ENCODE peak calls at places on chromosome X, in five cellular contexts. R is retinal pigment epithelial cell, Z is fibroblast of mammary gland, W is lung, T is NB4. I is an unnamed sample.

GRCh38 chrX:42615161-42615563 is 162.8 kb downstream of the PPP1R2C start:
- DNase-seq in T (peak; percentile 15), Z (peak; percentile 4), W (no peak), R (no peak), I (no peak)

GRCh38 chrX:143437439-143437838 is 79.8 kb downstream of the SPANXN3 start:
- DNase-seq in W (no peak), R (no peak), T (peak; percentile 16), Z (peak; percentile 3), I (no peak)

GRCh38 chrX:103453655-103454054 is 65.6 kb downstream of the RAB40A start:
- DNase-seq in W (no peak), R (peak; percentile 84), Z (peak; percentile 98), T (no peak), I (peak; percentile 68)

GRCh38 chrX:71941771-71942170 is 31.1 kb downstream of the NHSL2 start:
- DNase-seq in T (no peak), Z (peak; percentile 83), R (no peak), W (no peak), I (peak; percentile 27)

GRCh38 chrX:107596651-107597050 is 31.7 kb upstream of the PRPS1 start:
- DNase-seq in W (no peak), R (peak; percentile 34), Z (no peak), T (no peak), I (no peak)

GRCh38 chrX:39773923-39774803 is 323.6 kb downstream of the BCOR start:
- DNase-seq in W (no peak), Z (no peak), T (peak; percentile 34), R (peak; percentile 59), I (no peak)

GRCh38 chrX:46549914-46550313 is 4.7 kb upstream of the ZNF674 start:
- DNase-seq in R (no peak), Z (no peak), T (no peak), W (no peak), I (no peak)

GRCh38 chrX:7168366-7168765 is 20.4 kb upstream of the PUDP start:
- DNase-seq in W (no peak), T (no peak), Z (no peak), R (no peak), I (no peak)

GRCh38 chrX:50680990-50681389 is 133.0 kb downstream of the SHROOM4 start:
- DNase-seq in T (no peak), R (no peak), Z (no peak), W (no peak), I (no peak)

GRCh38 chrX:13985697-13986435 is 43.8 kb downstream of the GEMIN8 start:
- DNase-seq in Z (no peak), T (no peak), R (no peak), W (no peak), I (no peak)

GRCh38 chrX:140318306-140318705 is 186.6 kb downstream of the SOX3 start:
- DNase-seq in Z (no peak), W (no peak), T (peak; percentile 11), R (peak; percentile 61), I (peak; percentile 74)

GRCh38 chrX:28946846-28947245 is 359.6 kb downstream of the IL1RAPL1 start:
- DNase-seq in T (no peak), R (no peak), Z (no peak), W (no peak), I (peak; percentile 3)

GRCh38 chrX:154459843-154460242 is 1.8 kb downstream of the PLXNA3 start:
- DNase-seq in R (no peak), T (peak; percentile 35), Z (no peak), W (no peak), I (no peak)
- H3K4me3 ChIP-seq in R (peak overlapping the region; percentile 65), T (no peak overlapping the region), Z (peak overlapping the region; percentile 66), W (no peak overlapping the region), I (peak overlapping the region; percentile 69)

DNA sequence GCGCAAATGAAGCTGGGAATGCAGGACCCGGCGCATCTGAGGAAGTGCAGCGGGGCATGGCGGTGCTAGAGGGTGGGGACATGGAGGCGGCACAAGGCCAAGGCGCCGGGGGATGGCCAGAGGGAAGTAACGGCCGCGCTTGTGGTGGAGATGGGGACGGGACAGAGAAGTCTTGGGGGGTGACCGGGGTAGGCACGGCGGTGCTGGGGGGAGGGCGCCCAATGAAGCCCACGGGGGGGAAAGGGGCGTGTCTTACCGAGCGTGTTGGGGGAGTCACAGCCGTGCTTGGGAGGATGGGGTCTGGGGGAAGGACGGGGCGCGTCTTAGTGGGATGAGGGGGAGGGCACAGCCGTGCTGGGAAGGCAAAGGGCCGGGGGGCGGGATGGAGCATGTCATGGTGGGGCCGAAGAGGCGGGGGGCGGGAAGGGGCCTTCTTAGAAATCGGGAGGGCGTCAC is 984 bp downstream of the ARSD start:
- DNase-seq in W (peak; percentile 64), Z (no peak), R (no peak), T (no peak), I (peak; percentile 31)
- H3K4me3 ChIP-seq in W (no peak overlapping the region), Z (peak overlapping the region; percentile 43), R (peak overlapping the region; percentile 75), T (no peak overlapping the region), I (peak overlapping the region; percentile 67)

GRCh38 chrX:129980043-129980442 is 2.4 kb upstream of the BCORL1 start:
- DNase-seq in Z (no peak), W (no peak), R (no peak), T (peak; percentile 60), I (no peak)

GRCh38 chrX:129981207-129981553 is 1.3 kb upstream of the BCORL1 start:
- DNase-seq in R (no peak), T (no peak), Z (no peak), W (no peak), I (no peak)

GRCh38 chrX:129982300-129983246 is at the start of gene BCORL1:
- DNase-seq in W (peak; percentile 91), Z (peak; percentile 87), T (peak; percentile 96), R (peak; percentile 71), I (peak; percentile 80)

GRCh38 chrX:129980540-129981206 is 1.8 kb upstream of the BCORL1 start:
- DNase-seq in T (peak; percentile 66), Z (no peak), W (peak; percentile 52), R (no peak), I (no peak)

DNA sequence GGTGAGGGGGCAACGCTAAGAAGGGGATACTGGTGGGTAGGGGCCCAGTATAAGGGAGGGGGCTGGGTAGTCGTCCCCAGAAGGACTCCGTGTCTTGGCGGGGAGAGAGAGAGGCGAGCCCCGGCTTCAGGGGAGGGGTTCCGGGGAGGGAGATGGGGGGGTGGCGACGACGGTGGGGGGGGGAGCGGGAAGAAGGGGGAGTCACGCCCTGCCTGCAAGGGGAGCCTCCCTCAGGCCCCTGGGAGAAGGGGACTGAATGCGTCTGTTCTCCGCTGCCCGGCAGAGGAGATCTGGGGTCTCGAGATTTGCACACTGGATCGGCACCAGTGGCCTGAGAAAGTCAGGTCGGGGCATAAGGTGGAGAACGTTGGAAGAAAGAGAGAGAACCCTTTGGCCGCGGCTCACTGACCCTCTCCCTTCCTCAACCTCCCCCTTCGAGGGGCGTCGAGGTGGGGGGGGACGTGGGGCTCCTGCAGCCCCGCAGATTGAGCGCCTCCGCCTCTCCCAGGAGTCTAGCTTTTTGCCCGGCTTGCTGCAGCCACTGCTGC is 609 bp upstream of the BCORL1 start:
- DNase-seq in Z (no peak), W (no peak), T (peak; percentile 35), R (no peak), I (no peak)
- H3K4me3 ChIP-seq in Z (peak overlapping the region; percentile 49), W (peak overlapping the region; percentile 26), T (peak overlapping the region; percentile 59), R (no peak overlapping the region), I (no peak overlapping the region)

DNA sequence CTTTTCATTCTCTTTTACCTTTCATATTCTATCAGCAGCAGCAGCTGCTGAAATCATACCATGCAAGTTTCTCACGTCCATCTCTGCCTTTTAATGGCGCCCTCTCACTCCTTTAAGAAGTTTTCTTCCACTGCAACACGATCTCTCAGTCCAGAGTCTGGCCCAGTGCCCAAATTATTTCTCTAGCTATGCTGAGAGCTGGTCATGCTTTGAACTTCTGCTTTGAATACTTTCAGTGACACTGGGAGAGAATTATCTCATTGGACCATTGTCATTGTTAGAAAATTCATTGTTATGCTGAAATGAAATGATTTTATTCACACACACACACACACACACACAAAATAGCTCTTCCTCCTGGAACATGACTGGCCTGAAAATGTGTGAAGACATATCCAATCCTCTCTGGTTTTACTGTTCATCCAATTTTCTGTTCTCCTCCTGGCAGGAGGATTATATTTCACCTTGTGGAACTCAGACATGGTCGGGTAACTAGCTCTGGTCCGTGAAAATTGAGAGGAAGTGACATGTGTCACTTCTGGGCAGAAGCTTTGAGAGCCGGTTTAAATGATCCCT is 1.3 kb upstream of the PDHA1 start:
- DNase-seq in W (no peak), Z (no peak), T (peak; percentile 15), R (no peak), I (no peak)
- H3K4me3 ChIP-seq in W (no peak overlapping the region), Z (no peak overlapping the region), T (no peak overlapping the region), R (no peak overlapping the region), I (no peak overlapping the region)

GRCh38 chrX:155874571-155875244 is 6.4 kb upstream of the VAMP7 start:
- DNase-seq in Z (no peak), W (no peak), T (no peak), R (no peak), I (no peak)
- H3K4me3 ChIP-seq in Z (no peak overlapping the region), W (no peak overlapping the region), T (no peak overlapping the region), R (peak overlapping the region; percentile 14), I (no peak overlapping the region)